ENCODE peak calls at places on chromosomes 1 and 21, in five cellular contexts. W is fibroblast of villous mesenchyme, E is AG09309, K is activated T-helper 1 cell treated with Interleukin-2 at 50 U/mL for 16 hours, A is dermis microvascular lymphatic vessel endothelial cell. G is an unnamed sample.

GRCh38 chr1:204074274-204075115 is 1.6 kb downstream of the SOX13 start:
- DNase-seq in W (peak), E (no peak), K (no peak), A (peak), G (peak)

GRCh38 chr1:246001821-246002220 is 505.3 kb downstream of the SMYD3 start:
- DNase-seq in W (peak), E (no peak), K (no peak), A (no peak), G (no peak)

GRCh38 chr1:180221461-180221860 is 8.6 kb upstream of the LHX4 start:
- DNase-seq in W (peak), E (no peak), K (no peak), A (no peak), G (no peak)

GRCh38 chr1:201346337-201346939 is 31.0 kb downstream of the TNNT2 start:
- DNase-seq in W (peak), E (peak), K (no peak), A (peak), G (peak)

GRCh38 chr1:53195211-53195909 is 1.3 kb upstream of the CPT2 start:
- DNase-seq in W (no peak), E (no peak), K (no peak), A (no peak), G (no peak)

GRCh38 chr1:42736152-42736551 is 3.9 kb downstream of the CLDN19 start:
- DNase-seq in W (peak), E (no peak), K (no peak), A (no peak), G (peak)

GRCh38 chr1:22276396-22276748 is 133.5 kb upstream of the WNT4 start:
- DNase-seq in W (no peak), E (no peak), K (no peak), A (no peak), G (no peak)

GRCh38 chr21:44405948-44406872 is 49.1 kb upstream of the LRRC3 start:
- DNase-seq in W (peak), E (peak), K (no peak), A (no peak), G (no peak)

GRCh38 chr1:43069481-43070050 is 102.5 kb downstream of the EBNA1BP2 start:
- DNase-seq in W (peak), E (no peak), K (no peak), A (no peak), G (no peak)

GRCh38 chr1:17563494-17564281 is 24.2 kb downstream of the ARHGEF10L start:
- DNase-seq in W (no peak), E (no peak), K (no peak), A (no peak), G (no peak)

GRCh38 chr1:43776043-43776761 is 68.9 kb downstream of the ST3GAL3 start:
- DNase-seq in W (peak), E (peak), K (no peak), A (no peak), G (peak)

GRCh38 chr1:234768171-234768568 is 158.2 kb upstream of the IRF2BP2 start:
- DNase-seq in W (no peak), E (no peak), K (no peak), A (no peak), G (no peak)

GRCh38 chr1:13619909-13620308 is 36.3 kb downstream of the PDPN start:
- DNase-seq in W (peak), E (no peak), K (no peak), A (no peak), G (peak)

GRCh38 chr1:56820755-56821461 is 1.7 kb upstream of the FYB2 start:
- DNase-seq in W (peak), E (no peak), K (peak), A (peak), G (peak)

GRCh38 chr1:100542264-100542663 is 4.3 kb downstream of the GPR88 start:
- DNase-seq in W (no peak), E (no peak), K (no peak), A (no peak), G (no peak)

GRCh38 chr1:71080178-71080781 is 555 bp downstream of the ZRANB2 start:
- DNase-seq in W (peak), E (no peak), K (no peak), A (no peak), G (peak)

GRCh38 chr1:202135221-202135721 is 9.3 kb downstream of the ARL8A start:
- DNase-seq in W (peak), E (no peak), K (peak), A (no peak), G (peak)

GRCh38 chr1:231387770-231388669 is 34.1 kb downstream of the EGLN1 start:
- DNase-seq in W (peak), E (no peak), K (no peak), A (no peak), G (no peak)

GRCh38 chr1:172938676-172939075 is 112.1 kb downstream of the TNFSF18 start:
- DNase-seq in W (peak), E (peak), K (no peak), A (no peak), G (peak)

GRCh38 chr1:185317034-185317885 is at the start of gene IVNS1ABP:
- DNase-seq in W (peak), E (peak), K (peak), A (peak), G (peak)

GRCh38 chr1:189787201-189787600 is 690.5 kb downstream of the BRINP3 start:
- DNase-seq in W (no peak), E (no peak), K (no peak), A (no peak), G (peak)

GRCh38 chr21:45016491-45017375 is 57.6 kb upstream of the ADARB1 start:
- DNase-seq in W (no peak), E (no peak), K (no peak), A (peak), G (no peak)

G was measured in fibroblast of pulmonary artery.